ENCODE peak calls at places on chromosomes 5 and 9, in four cellular contexts. B is K562, M is A549, S is IMR-90. Y is an unnamed sample.

GRCh38 chr5:149129181-149129580 is 12.1 kb upstream of the ABLIM3 start:
- DNase-seq in B (no peak), M (no peak), S (peak; percentile 59), Y (no peak)

GRCh38 chr9:134569626-134570025 is 72.0 kb upstream of the COL5A1 start:
- DNase-seq in B (no peak), M (no peak), S (no peak), Y (no peak)

GRCh38 chr9:123525424-123525823 is 169.4 kb downstream of the CRB2 start:
- DNase-seq in B (no peak), M (no peak), S (no peak), Y (no peak)

GRCh38 chr9:113999256-114000062 is 78.6 kb downstream of the AMBP start:
- DNase-seq in B (no peak), M (no peak), S (no peak), Y (no peak)

GRCh38 chr5:177390363-177391300 is 6.4 kb downstream of the SLC34A1 start:
- DNase-seq in B (peak; percentile 92), M (peak; percentile 98), S (peak; percentile 80), Y (peak; percentile 79)

GRCh38 chr5:54844905-54845566 is 140.4 kb downstream of the ESM1 start:
- DNase-seq in B (no peak), M (no peak), S (peak; percentile 79), Y (peak; percentile 8)

GRCh38 chr5:157808043-157808442 is 50.9 kb downstream of the CLINT1 start:
- DNase-seq in B (no peak), M (no peak), S (no peak), Y (no peak)

GRCh38 chr5:23260621-23261020 is 246.8 kb upstream of the PRDM9 start:
- DNase-seq in B (no peak), M (no peak), S (no peak), Y (no peak)

GRCh38 chr5:143086851-143087637 is 316.4 kb downstream of the NR3C1 start:
- DNase-seq in B (no peak), M (peak; percentile 43), S (peak; percentile 44), Y (peak; percentile 17)

GRCh38 chr9:37262410-37262809 is 142.0 kb downstream of the ZCCHC7 start:
- DNase-seq in B (no peak), M (no peak), S (peak; percentile 49), Y (no peak)

GRCh38 chr5:150505041-150505511 is 2.9 kb upstream of the NDST1 start:
- DNase-seq in B (no peak), M (no peak), S (no peak), Y (no peak)

GRCh38 chr5:160799160-160799559 is 52.9 kb downstream of the ATP10B start:
- DNase-seq in B (no peak), M (no peak), S (no peak), Y (no peak)

GRCh38 chr9:99154356-99154755 is 49.4 kb downstream of the TGFBR1 start:
- DNase-seq in B (no peak), M (no peak), S (no peak), Y (no peak)

GRCh38 chr5:72693546-72693945 is 122.9 kb upstream of the TNPO1 start:
- DNase-seq in B (no peak), M (no peak), S (no peak), Y (no peak)

GRCh38 chr9:31606678-31607077 is 777.8 kb upstream of the ACO1 start:
- DNase-seq in B (no peak), M (no peak), S (no peak), Y (no peak)

GRCh38 chr5:17944046-17944445 is 309.8 kb downstream of the TAF11L14 start:
- DNase-seq in B (no peak), M (no peak), S (no peak), Y (no peak)

GRCh38 chr9:95772320-95773060 is 103.0 kb upstream of the ERCC6L2 start:
- DNase-seq in B (no peak), M (no peak), S (peak; percentile 65), Y (peak; percentile 49)

GRCh38 chr5:149172261-149172660 is 31.0 kb downstream of the ABLIM3 start:
- DNase-seq in B (no peak), M (no peak), S (peak; percentile 92), Y (no peak)

GRCh38 chr9:129569506-129570449 is 51.1 kb downstream of the C9orf50 start:
- DNase-seq in B (peak; percentile 65), M (peak; percentile 70), S (peak; percentile 36), Y (peak; percentile 56)

GRCh38 chr9:4774209-4774608 is 18.5 kb upstream of the RCL1 start:
- DNase-seq in B (no peak), M (no peak), S (no peak), Y (no peak)

GRCh38 chr9:135978650-135979461 is 17.7 kb upstream of the UBAC1 start:
- DNase-seq in B (no peak), M (no peak), S (no peak), Y (no peak)

GRCh38 chr5:39605145-39605544 is 180.4 kb upstream of the DAB2 start:
- DNase-seq in B (no peak), M (no peak), S (no peak), Y (no peak)

GRCh38 chr5:40204157-40204556 is 475.6 kb upstream of the PTGER4 start:
- DNase-seq in B (no peak), M (no peak), S (no peak), Y (no peak)

GRCh38 chr5:10745133-10745532 is 15.9 kb downstream of the DAP start:
- DNase-seq in B (no peak), M (no peak), S (peak; percentile 33), Y (no peak)

GRCh38 chr9:69253057-69253456 is 72.0 kb upstream of the ENTREP1 start:
- DNase-seq in B (no peak), M (no peak), S (peak; percentile 6), Y (no peak)

GRCh38 chr9:98234231-98234825 is 21.1 kb downstream of the TBC1D2 start:
- DNase-seq in B (no peak), M (no peak), S (no peak), Y (no peak)

GRCh38 chr5:55230086-55230629 is 3.0 kb upstream of the MCIDAS start:
- DNase-seq in B (no peak), M (no peak), S (no peak), Y (no peak)

GRCh38 chr9:71763752-71764332 is 4.5 kb downstream of the CEMIP2 start:
- DNase-seq in B (no peak), M (no peak), S (no peak), Y (no peak)

GRCh38 chr9:136587145-136587943 is 41.5 kb upstream of the NOTCH1 start:
- DNase-seq in B (peak; percentile 76), M (no peak), S (peak; percentile 48), Y (no peak)

GRCh38 chr5:43192558-43193170 is 639 bp downstream of the NIM1K start:
- DNase-seq in B (no peak), M (no peak), S (peak; percentile 27), Y (no peak)

GRCh38 chr5:143277536-143277935 is 126.0 kb downstream of the NR3C1 start:
- DNase-seq in B (no peak), M (no peak), S (no peak), Y (no peak)

GRCh38 chr9:14072850-14073249 is 241.1 kb downstream of the NFIB start:
- DNase-seq in B (no peak), M (no peak), S (no peak), Y (no peak)

GRCh38 chr9:14066032-14066431 is 247.9 kb downstream of the NFIB start:
- DNase-seq in B (no peak), M (no peak), S (no peak), Y (no peak)

GRCh38 chr9:14066815-14067214 is 247.1 kb downstream of the NFIB start:
- DNase-seq in B (no peak), M (no peak), S (no peak), Y (no peak)

GRCh38 chr9:14071484-14071883 is 242.5 kb downstream of the NFIB start:
- DNase-seq in B (peak; percentile 7), M (no peak), S (no peak), Y (no peak)

GRCh38 chr9:14068690-14069089 is 245.3 kb downstream of the NFIB start:
- DNase-seq in B (peak; percentile 7), M (no peak), S (no peak), Y (no peak)
- TF ChIP-seq MAZ in B (no peak), M (no peak), S (no peak), Y (no peak)

DNA sequence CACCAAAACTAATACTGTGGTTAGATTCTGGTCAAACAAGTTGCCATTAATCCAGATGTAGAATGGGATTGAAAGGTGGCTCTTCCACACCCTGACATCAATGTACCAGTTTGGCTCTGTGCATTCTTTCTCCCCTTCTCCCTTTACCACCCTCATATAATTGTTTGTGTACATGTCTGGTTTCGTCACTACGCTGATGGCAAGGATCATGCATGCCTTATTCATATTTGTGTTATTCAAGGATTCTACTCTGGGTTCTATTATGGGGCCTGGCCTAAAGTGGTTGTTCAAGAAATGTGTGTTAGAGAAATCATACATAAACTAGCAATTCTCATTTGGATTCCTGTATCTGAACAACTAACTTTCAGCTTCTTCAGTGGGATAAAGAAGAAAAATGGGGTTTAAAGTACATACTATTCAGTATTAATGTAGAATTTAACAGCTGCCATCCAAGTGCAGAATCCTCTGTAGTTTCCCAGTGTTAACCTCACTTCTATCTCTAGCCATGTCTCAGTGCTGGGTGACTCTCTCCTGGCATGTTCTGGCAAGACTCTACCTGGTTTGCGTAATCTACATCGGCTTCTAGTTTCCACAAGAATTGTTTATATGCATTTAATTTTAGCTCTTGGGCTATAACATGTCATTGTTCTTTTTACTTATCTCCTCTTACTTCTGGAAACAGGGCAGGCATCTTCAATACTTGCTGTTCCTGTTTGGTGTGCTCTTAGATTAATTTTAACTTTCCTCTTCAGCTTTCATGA is 27.9 kb upstream of the CDKN2B start:
- DNase-seq in B (no peak), M (no peak), S (peak; percentile 48), Y (no peak)
- TF ChIP-seq MAZ in B (no peak), M (no peak), S (no peak), Y (no peak)

GRCh38 chr5:173984218-173984617 is 4.8 kb upstream of the C5orf47 start:
- DNase-seq in B (peak; percentile 31), M (no peak), S (peak; percentile 28), Y (peak; percentile 57)

GRCh38 chr5:173988554-173989431 is at the start of gene C5orf47:
- DNase-seq in B (no peak), M (no peak), S (no peak), Y (no peak)

DNA sequence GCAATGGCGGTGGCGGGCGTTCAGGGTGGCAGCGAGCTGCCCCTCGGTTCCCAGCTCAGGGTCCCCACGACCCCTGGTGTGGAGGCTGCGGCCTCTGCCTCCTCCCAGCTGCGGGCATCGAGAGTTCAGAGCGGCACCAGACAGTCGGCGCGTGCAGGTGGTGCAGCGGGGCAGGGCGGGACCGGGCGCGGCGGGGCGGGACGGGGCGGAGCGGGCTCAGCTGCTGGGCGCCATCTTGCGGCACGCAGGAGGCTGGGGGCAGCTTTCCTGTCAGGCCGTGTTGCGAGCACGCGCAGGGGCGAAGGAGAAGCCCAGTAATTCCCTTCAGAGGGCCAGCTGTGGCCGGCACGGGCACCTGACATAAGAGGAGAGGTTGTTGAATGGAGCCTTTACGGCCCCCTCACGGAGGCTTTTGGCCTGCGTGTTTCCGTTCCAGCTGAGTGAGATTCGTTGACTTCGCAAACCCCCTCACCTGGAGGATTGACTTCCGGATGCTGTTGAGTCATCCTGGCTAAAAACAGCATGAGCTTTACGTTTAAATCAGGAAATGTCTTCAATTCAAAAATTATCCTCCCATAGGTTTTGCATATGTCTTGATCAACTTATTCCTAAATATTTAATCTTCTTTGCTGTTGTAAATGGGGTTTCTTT is 587 bp downstream of the C5orf47 start:
- DNase-seq in B (no peak), M (no peak), S (no peak), Y (no peak)
- TF ChIP-seq MAZ in B (no peak), M (no peak), S (no peak), Y (no peak)

DNA sequence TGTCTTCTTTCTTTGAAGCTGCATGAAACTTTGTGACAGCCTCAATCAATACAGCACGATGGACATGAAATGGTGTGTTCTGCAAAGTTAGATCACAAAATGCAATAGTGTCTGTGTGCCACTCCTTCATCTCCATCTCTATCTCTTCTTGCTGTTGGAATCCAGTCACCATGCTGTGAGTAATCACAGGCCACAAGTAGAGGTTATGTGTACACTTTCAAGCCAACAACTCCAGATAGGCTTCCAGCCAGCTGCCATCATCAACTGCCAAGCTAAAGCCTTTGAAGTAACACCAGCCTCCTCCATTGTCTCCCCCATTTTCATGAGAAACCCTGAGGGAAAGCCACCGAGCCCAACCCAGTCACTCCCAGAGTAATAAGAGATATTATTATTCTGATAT is 360.6 kb downstream of the PTPRD start:
- DNase-seq in B (no peak), M (no peak), S (no peak), Y (no peak)
- TF ChIP-seq MAZ in B (no peak), M (no peak), S (no peak), Y (no peak)

Y was measured in HepG2.